ENCODE peak calls at places on chromosomes 7 and 10, in eight cellular contexts. One of them, this sample, is unnamed.

GRCh38 chr7:51025668-51026067 is 243.0 kb upstream of the GRB10 start:
- DNase-seq in tibial nerve: no peak
- DNase-seq in fibroblast of pulmonary artery: peak
- DNase-seq in AG09309: no peak
- DNase-seq in IMR-90: no peak
- DNase-seq in pancreas: no peak
- DNase-seq in CD8-positive, alpha-beta T cell: peak
- DNase-seq in ovary: no peak
- DNase-seq in this sample: peak

GRCh38 chr7:37352974-37353948 is 95.4 kb downstream of the ELMO1 start:
- DNase-seq in pancreas: no peak
- DNase-seq in CD8-positive, alpha-beta T cell: peak
- DNase-seq in IMR-90: no peak
- DNase-seq in fibroblast of pulmonary artery: no peak
- DNase-seq in ovary: no peak
- DNase-seq in AG09309: no peak
- DNase-seq in tibial nerve: no peak
- DNase-seq in this sample: no peak

GRCh38 chr10:22476601-22477364 is 131.5 kb downstream of the SPAG6 start:
- DNase-seq in AG09309: no peak
- DNase-seq in CD8-positive, alpha-beta T cell: no peak
- DNase-seq in IMR-90: no peak
- DNase-seq in tibial nerve: no peak
- DNase-seq in ovary: no peak
- DNase-seq in pancreas: no peak
- DNase-seq in fibroblast of pulmonary artery: no peak
- DNase-seq in this sample: no peak

GRCh38 chr7:92255308-92255707 is 9.5 kb downstream of the ANKIB1 start:
- DNase-seq in IMR-90: peak
- DNase-seq in CD8-positive, alpha-beta T cell: no peak
- DNase-seq in fibroblast of pulmonary artery: peak
- DNase-seq in ovary: no peak
- DNase-seq in tibial nerve: no peak
- DNase-seq in pancreas: no peak
- DNase-seq in AG09309: peak
- DNase-seq in this sample: peak

GRCh38 chr7:96973986-96974385 is 31.4 kb upstream of the DLX6 start:
- DNase-seq in tibial nerve: no peak
- DNase-seq in AG09309: no peak
- DNase-seq in fibroblast of pulmonary artery: peak
- DNase-seq in pancreas: no peak
- DNase-seq in IMR-90: peak
- DNase-seq in ovary: no peak
- DNase-seq in CD8-positive, alpha-beta T cell: no peak
- DNase-seq in this sample: no peak

GRCh38 chr7:46626261-46627037 is 705.4 kb upstream of the IGFBP3 start:
- DNase-seq in ovary: no peak
- DNase-seq in fibroblast of pulmonary artery: no peak
- DNase-seq in pancreas: no peak
- DNase-seq in CD8-positive, alpha-beta T cell: no peak
- DNase-seq in IMR-90: no peak
- DNase-seq in AG09309: no peak
- DNase-seq in tibial nerve: no peak
- DNase-seq in this sample: no peak

GRCh38 chr10:121813211-121813812 is 114.5 kb downstream of the ATE1 start:
- DNase-seq in ovary: no peak
- DNase-seq in CD8-positive, alpha-beta T cell: no peak
- DNase-seq in AG09309: no peak
- DNase-seq in pancreas: no peak
- DNase-seq in fibroblast of pulmonary artery: peak
- DNase-seq in tibial nerve: no peak
- DNase-seq in IMR-90: peak
- DNase-seq in this sample: peak

GRCh38 chr7:129612112-129613015 is 844 bp downstream of the NRF1 start:
- DNase-seq in IMR-90: peak
- DNase-seq in ovary: peak
- DNase-seq in tibial nerve: peak
- DNase-seq in fibroblast of pulmonary artery: peak
- DNase-seq in AG09309: no peak
- DNase-seq in CD8-positive, alpha-beta T cell: peak
- DNase-seq in pancreas: peak
- DNase-seq in this sample: peak

GRCh38 chr10:87845624-87846377 is 17.5 kb downstream of the KLLN start:
- DNase-seq in CD8-positive, alpha-beta T cell: no peak
- DNase-seq in fibroblast of pulmonary artery: peak
- DNase-seq in AG09309: no peak
- DNase-seq in IMR-90: peak
- DNase-seq in ovary: no peak
- DNase-seq in tibial nerve: no peak
- DNase-seq in pancreas: no peak
- DNase-seq in this sample: peak

GRCh38 chr10:122281751-122282150 is 10.7 kb downstream of the BTBD16 start:
- DNase-seq in AG09309: no peak
- DNase-seq in CD8-positive, alpha-beta T cell: no peak
- DNase-seq in ovary: no peak
- DNase-seq in tibial nerve: no peak
- DNase-seq in fibroblast of pulmonary artery: no peak
- DNase-seq in IMR-90: no peak
- DNase-seq in pancreas: no peak
- DNase-seq in this sample: no peak

GRCh38 chr10:66747451-66747850 is 178.4 kb upstream of the LRRTM3 start:
- DNase-seq in CD8-positive, alpha-beta T cell: no peak
- DNase-seq in ovary: no peak
- DNase-seq in fibroblast of pulmonary artery: peak
- DNase-seq in IMR-90: peak
- DNase-seq in AG09309: peak
- DNase-seq in tibial nerve: no peak
- DNase-seq in pancreas: no peak
- DNase-seq in this sample: peak

GRCh38 chr7:78099715-78100477 is 301.3 kb downstream of the PHTF2 start:
- DNase-seq in IMR-90: peak
- DNase-seq in tibial nerve: no peak
- DNase-seq in fibroblast of pulmonary artery: peak
- DNase-seq in pancreas: no peak
- DNase-seq in CD8-positive, alpha-beta T cell: no peak
- DNase-seq in ovary: no peak
- DNase-seq in AG09309: peak
- DNase-seq in this sample: peak

GRCh38 chr10:129963076-129963830 is 821 bp downstream of the EBF3 start:
- DNase-seq in fibroblast of pulmonary artery: peak
- DNase-seq in tibial nerve: no peak
- DNase-seq in AG09309: no peak
- DNase-seq in ovary: no peak
- DNase-seq in pancreas: no peak
- DNase-seq in IMR-90: peak
- DNase-seq in CD8-positive, alpha-beta T cell: no peak
- DNase-seq in this sample: peak
- H3K4me3 ChIP-seq in fibroblast of pulmonary artery: peak
- H3K4me3 ChIP-seq in tibial nerve: peak
- H3K4me3 ChIP-seq in AG09309: peak
- H3K4me3 ChIP-seq in ovary: peak
- H3K4me3 ChIP-seq in pancreas: peak
- H3K4me3 ChIP-seq in IMR-90: peak
- H3K4me3 ChIP-seq in CD8-positive, alpha-beta T cell: peak
- H3K4me3 ChIP-seq in this sample: peak

GRCh38 chr7:26374665-26375373 is 83.2 kb downstream of the SNX10 start:
- DNase-seq in ovary: no peak
- DNase-seq in pancreas: no peak
- DNase-seq in CD8-positive, alpha-beta T cell: no peak
- DNase-seq in tibial nerve: no peak
- DNase-seq in fibroblast of pulmonary artery: no peak
- DNase-seq in AG09309: no peak
- DNase-seq in IMR-90: no peak
- DNase-seq in this sample: no peak

GRCh38 chr7:26379711-26380110 is 88.0 kb downstream of the SNX10 start:
- DNase-seq in IMR-90: no peak
- DNase-seq in fibroblast of pulmonary artery: no peak
- DNase-seq in CD8-positive, alpha-beta T cell: no peak
- DNase-seq in ovary: no peak
- DNase-seq in AG09309: no peak
- DNase-seq in pancreas: no peak
- DNase-seq in tibial nerve: no peak
- DNase-seq in this sample: no peak

GRCh38 chr7:26372738-26373137 is 81.1 kb downstream of the SNX10 start:
- DNase-seq in AG09309: no peak
- DNase-seq in pancreas: no peak
- DNase-seq in ovary: no peak
- DNase-seq in tibial nerve: no peak
- DNase-seq in IMR-90: no peak
- DNase-seq in fibroblast of pulmonary artery: no peak
- DNase-seq in CD8-positive, alpha-beta T cell: no peak
- DNase-seq in this sample: no peak

GRCh38 chr7:26375604-26376207 is 84.0 kb downstream of the SNX10 start:
- DNase-seq in fibroblast of pulmonary artery: no peak
- DNase-seq in IMR-90: no peak
- DNase-seq in tibial nerve: no peak
- DNase-seq in CD8-positive, alpha-beta T cell: no peak
- DNase-seq in AG09309: no peak
- DNase-seq in ovary: no peak
- DNase-seq in pancreas: no peak
- DNase-seq in this sample: no peak

GRCh38 chr7:26376208-26376917 is 84.7 kb downstream of the SNX10 start:
- DNase-seq in tibial nerve: no peak
- DNase-seq in ovary: no peak
- DNase-seq in IMR-90: no peak
- DNase-seq in CD8-positive, alpha-beta T cell: peak
- DNase-seq in pancreas: peak
- DNase-seq in fibroblast of pulmonary artery: no peak
- DNase-seq in AG09309: no peak
- DNase-seq in this sample: no peak
- H3K4me3 ChIP-seq in tibial nerve: peak
- H3K4me3 ChIP-seq in ovary: peak
- H3K4me3 ChIP-seq in IMR-90: no peak
- H3K4me3 ChIP-seq in CD8-positive, alpha-beta T cell: peak
- H3K4me3 ChIP-seq in pancreas: peak
- H3K4me3 ChIP-seq in fibroblast of pulmonary artery: no peak
- H3K4me3 ChIP-seq in AG09309: no peak
- H3K4me3 ChIP-seq in this sample: no peak

DNA sequence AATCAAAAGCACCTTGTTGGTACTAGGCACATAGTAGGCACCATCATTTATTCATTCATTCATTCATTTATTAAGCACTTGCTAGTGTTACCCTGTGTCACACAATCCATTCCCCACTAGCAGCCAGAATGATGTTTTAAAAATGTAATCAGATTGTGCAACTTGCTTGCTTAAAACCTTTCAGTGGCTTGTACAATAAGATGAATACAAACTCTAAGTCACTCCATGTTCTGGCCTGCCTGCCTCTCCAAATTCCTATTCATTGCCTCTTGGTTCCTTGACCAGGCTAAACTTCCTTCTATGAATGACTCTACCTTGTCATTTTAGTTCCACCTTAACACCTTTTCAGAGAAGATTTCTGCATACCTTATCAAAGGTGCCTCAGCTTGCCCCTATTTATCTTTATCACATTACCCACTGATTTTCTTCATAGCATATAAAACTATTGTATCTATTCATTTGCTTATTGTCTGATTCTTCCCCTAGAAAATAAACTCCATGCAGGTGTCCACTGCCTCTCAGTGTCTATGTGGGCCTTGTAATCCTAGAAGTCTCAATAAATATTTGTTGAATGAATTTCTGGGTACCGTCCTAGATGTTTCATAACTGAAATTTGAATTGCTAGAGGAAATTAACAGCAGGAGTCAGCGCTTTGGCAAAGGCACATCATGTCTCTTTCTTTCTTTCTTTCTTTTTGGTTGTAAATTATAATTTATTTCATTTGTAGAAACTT is 169.5 kb downstream of the TMEM26 start:
- DNase-seq in tibial nerve: no peak
- DNase-seq in CD8-positive, alpha-beta T cell: no peak
- DNase-seq in pancreas: no peak
- DNase-seq in AG09309: no peak
- DNase-seq in fibroblast of pulmonary artery: peak
- DNase-seq in ovary: no peak
- DNase-seq in IMR-90: no peak
- DNase-seq in this sample: peak
- H3K4me3 ChIP-seq in tibial nerve: no peak
- H3K4me3 ChIP-seq in CD8-positive, alpha-beta T cell: no peak
- H3K4me3 ChIP-seq in pancreas: no peak
- H3K4me3 ChIP-seq in AG09309: no peak
- H3K4me3 ChIP-seq in fibroblast of pulmonary artery: no peak
- H3K4me3 ChIP-seq in ovary: no peak
- H3K4me3 ChIP-seq in IMR-90: no peak
- H3K4me3 ChIP-seq in this sample: no peak

DNA sequence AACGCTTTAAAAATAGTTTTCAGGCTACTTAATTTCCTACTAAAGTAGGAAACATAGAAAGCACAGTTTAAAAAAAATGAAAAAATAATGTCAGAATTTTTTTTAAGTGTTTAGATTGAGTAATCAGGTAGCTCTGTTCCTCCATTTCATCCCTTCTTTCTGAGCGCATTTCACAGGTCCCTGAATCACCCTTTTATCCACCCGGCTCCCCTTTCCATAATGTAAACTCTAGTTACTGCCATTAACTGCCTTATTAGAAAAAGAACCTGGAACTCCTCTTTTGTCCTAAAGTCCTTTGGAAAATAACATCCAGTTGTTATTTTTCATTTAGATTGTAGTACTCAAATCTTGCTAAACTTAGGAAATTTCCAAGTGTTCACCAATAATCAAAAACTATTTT is 5.8 kb downstream of the KCND2 start:
- DNase-seq in ovary: no peak
- DNase-seq in IMR-90: no peak
- DNase-seq in fibroblast of pulmonary artery: no peak
- DNase-seq in AG09309: no peak
- DNase-seq in CD8-positive, alpha-beta T cell: no peak
- DNase-seq in pancreas: no peak
- DNase-seq in tibial nerve: no peak
- DNase-seq in this sample: no peak
- H3K4me3 ChIP-seq in ovary: no peak
- H3K4me3 ChIP-seq in IMR-90: no peak
- H3K4me3 ChIP-seq in fibroblast of pulmonary artery: no peak
- H3K4me3 ChIP-seq in AG09309: no peak
- H3K4me3 ChIP-seq in CD8-positive, alpha-beta T cell: no peak
- H3K4me3 ChIP-seq in pancreas: no peak
- H3K4me3 ChIP-seq in tibial nerve: no peak
- H3K4me3 ChIP-seq in this sample: no peak

GRCh38 chr7:2863461-2864066 is 19.5 kb upstream of the GNA12 start:
- DNase-seq in tibial nerve: peak
- DNase-seq in fibroblast of pulmonary artery: peak
- DNase-seq in CD8-positive, alpha-beta T cell: peak
- DNase-seq in IMR-90: peak
- DNase-seq in pancreas: peak
- DNase-seq in ovary: peak
- DNase-seq in AG09309: peak
- DNase-seq in this sample: peak
- H3K4me3 ChIP-seq in tibial nerve: peak
- H3K4me3 ChIP-seq in fibroblast of pulmonary artery: peak
- H3K4me3 ChIP-seq in CD8-positive, alpha-beta T cell: no peak
- H3K4me3 ChIP-seq in IMR-90: no peak
- H3K4me3 ChIP-seq in pancreas: no peak
- H3K4me3 ChIP-seq in ovary: no peak
- H3K4me3 ChIP-seq in AG09309: peak
- H3K4me3 ChIP-seq in this sample: peak